ENCODE peak calls at places on chromosomes 2 and 18, in six cellular contexts. O is prostate gland; E is testis; Z is CD4-positive, alpha-beta T cell; X is colonic mucosa; C is fibroblast of lung. T is an unnamed sample.

GRCh38 chr2:96203130-96204028 is 5.2 kb downstream of the STARD7 start:
- DNase-seq in C (no peak), X (no peak), E (no peak), Z (no peak), O (no peak), T (peak)

GRCh38 chr18:45571714-45572113 is 43.6 kb upstream of the SLC14A2 start:
- DNase-seq in E (no peak), C (no peak), X (no peak), Z (no peak), O (no peak), T (no peak)

GRCh38 chr18:79118797-79119196 is 49.6 kb downstream of the ATP9B start:
- DNase-seq in X (no peak), Z (no peak), O (no peak), E (no peak), C (no peak), T (no peak)

GRCh38 chr2:236643480-236643879 is 73.9 kb downstream of the ACKR3 start:
- DNase-seq in X (no peak), O (no peak), E (no peak), Z (no peak), C (no peak), T (no peak)

GRCh38 chr2:14516844-14517243 is 115.7 kb upstream of the LRATD1 start:
- DNase-seq in C (peak), Z (no peak), E (no peak), X (no peak), O (no peak), T (no peak)

GRCh38 chr2:120323214-120323613 is 22.7 kb upstream of the INHBB start:
- DNase-seq in X (no peak), E (peak), O (no peak), C (peak), Z (no peak), T (no peak)

GRCh38 chr2:158745067-158745865 is 49.9 kb upstream of the DAPL1 start:
- DNase-seq in Z (peak), E (peak), O (peak), C (peak), X (peak), T (peak)

GRCh38 chr2:40431600-40431955 is 20.3 kb downstream of the SLC8A1 start:
- DNase-seq in C (peak), X (no peak), E (peak), Z (no peak), O (no peak), T (no peak)

GRCh38 chr2:104862061-104862941 is 8.4 kb downstream of the POU3F3 start:
- DNase-seq in O (no peak), C (no peak), X (peak), Z (no peak), E (no peak), T (no peak)

GRCh38 chr2:231241755-231242507 is 43.5 kb downstream of the ARMC9 start:
- DNase-seq in E (peak), C (peak), Z (no peak), X (no peak), O (no peak), T (no peak)

GRCh38 chr18:75127143-75128021 is 81.6 kb downstream of the PTGR3 start:
- DNase-seq in O (no peak), Z (no peak), E (no peak), X (peak), C (no peak), T (peak)

GRCh38 chr18:72427721-72428120 is 116.4 kb downstream of the CBLN2 start:
- DNase-seq in O (no peak), C (no peak), X (no peak), E (no peak), Z (no peak), T (no peak)

GRCh38 chr2:57080035-57080434 is 896.2 kb downstream of the CCDC85A start:
- DNase-seq in C (peak), O (no peak), E (no peak), Z (no peak), X (no peak), T (no peak)

GRCh38 chr2:86396304-86396785 is 44.8 kb upstream of the KDM3A start:
- DNase-seq in E (peak), C (peak), Z (no peak), O (peak), X (peak), T (peak)

GRCh38 chr18:50424877-50425690 is 50.2 kb downstream of the SKA1 start:
- DNase-seq in O (no peak), C (peak), X (no peak), E (peak), Z (no peak), T (no peak)

GRCh38 chr2:239756392-239757153 is 268.6 kb downstream of the NDUFA10 start:
- DNase-seq in C (peak), X (no peak), E (peak), Z (no peak), O (no peak), T (no peak)

GRCh38 chr2:159249955-159250723 is 36.4 kb downstream of the WDSUB1 start:
- DNase-seq in Z (no peak), C (peak), E (peak), O (peak), X (peak), T (no peak)

GRCh38 chr2:138712212-138712979 is 67.8 kb downstream of the NXPH2 start:
- DNase-seq in X (no peak), E (no peak), Z (no peak), O (no peak), C (peak), T (no peak)

GRCh38 chr2:101473581-101473910 is 1.4 kb downstream of the RFX8 start:
- DNase-seq in Z (no peak), C (peak), O (no peak), E (no peak), X (no peak), T (no peak)

GRCh38 chr2:108536133-108536780 is 2.0 kb downstream of the LIMS1 start:
- DNase-seq in C (peak), O (no peak), X (no peak), Z (no peak), E (no peak), T (no peak)

GRCh38 chr2:9424447-9425164 is 1.2 kb downstream of the CPSF3 start:
- DNase-seq in X (no peak), C (no peak), O (no peak), E (no peak), Z (no peak), T (no peak)

GRCh38 chr18:76448262-76449109 is 46.6 kb downstream of the ZNF516 start:
- DNase-seq in Z (no peak), O (no peak), X (no peak), E (peak), C (no peak), T (peak)

DNA sequence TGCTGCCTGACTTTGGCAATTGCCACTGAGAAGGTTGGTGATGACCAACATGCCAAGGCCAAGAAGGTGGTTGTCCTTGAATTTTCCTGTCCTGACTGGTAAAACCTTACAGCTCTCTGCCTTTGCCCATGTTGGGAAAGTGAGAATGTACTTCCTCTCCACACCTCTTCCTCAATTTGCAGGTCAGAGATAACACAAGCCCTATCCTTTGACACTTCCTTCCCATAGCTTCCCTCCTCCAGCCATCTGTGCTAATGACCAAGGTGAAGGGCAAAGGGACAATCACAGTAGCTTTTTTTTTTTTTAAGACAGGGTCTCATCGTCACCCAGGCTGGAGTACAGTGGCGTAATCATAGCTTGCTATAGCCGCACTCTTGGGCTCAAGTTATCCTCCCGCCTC is 24.2 kb upstream of the STPG4 start:
- DNase-seq in Z (no peak), C (no peak), X (peak), O (no peak), E (no peak), T (no peak)
- H3K27ac ChIP-seq in Z (no peak), C (no peak), X (no peak), O (no peak), E (no peak), T (no peak)

GRCh38 chr2:205714058-205714776 is 31.9 kb downstream of the NRP2 start:
- DNase-seq in C (peak), E (no peak), X (no peak), O (no peak), Z (no peak), T (no peak)
- H3K27ac ChIP-seq in C (peak), E (no peak), X (peak), O (no peak), Z (no peak), T (no peak)

GRCh38 chr2:74583504-74583903 is 29.0 kb downstream of the DOK1 start:
- DNase-seq in C (peak), Z (no peak), E (no peak), X (no peak), O (no peak), T (no peak)
- H3K27ac ChIP-seq in C (no peak), Z (no peak), E (no peak), X (no peak), O (no peak), T (no peak)

GRCh38 chr2:16662440-16662839 is 3.2 kb downstream of the CYRIA start:
- DNase-seq in C (peak), E (no peak), Z (no peak), X (peak), O (no peak), T (no peak)
- H3K27ac ChIP-seq in C (no peak), E (no peak), Z (no peak), X (no peak), O (peak), T (no peak)

GRCh38 chr2:3581367-3582262 is 6.6 kb downstream of the RPS7 start:
- DNase-seq in X (no peak), C (no peak), Z (no peak), E (no peak), O (no peak), T (no peak)
- H3K27ac ChIP-seq in X (no peak), C (no peak), Z (no peak), E (peak), O (no peak), T (no peak)